ENCODE peak calls at places on chromosome 1, in seven cellular contexts. M is Panc1, J is NCI-H345, O is Calu3, H is neuronal stem cell, S is NCI-H1092, W is activated T-helper 1 cell treated with Interleukin-2 at 50 U/mL for 16 hours. R is an unnamed sample.

GRCh38 chr1:98107256-98107655 is 186.4 kb upstream of the DPYD start:
- DNase-seq in H (no peak), M (no peak), W (no peak), O (no peak), S (no peak), J (no peak), R (no peak)

GRCh38 chr1:145877923-145878486 is 7.7 kb downstream of the ANKRD35 start:
- DNase-seq in O (peak; percentile 68), J (no peak), W (no peak), H (no peak), M (no peak), S (no peak), R (no peak)

GRCh38 chr1:218380125-218380977 is 35.2 kb downstream of the TGFB2 start:
- DNase-seq in W (no peak), S (no peak), H (no peak), O (peak; percentile 76), M (no peak), J (peak; percentile 66), R (no peak)

GRCh38 chr1:18703041-18703621 is 72.5 kb downstream of the PAX7 start:
- DNase-seq in S (no peak), W (no peak), M (no peak), H (no peak), O (no peak), J (peak; percentile 8), R (no peak)

GRCh38 chr1:53706356-53706755 is 32.6 kb downstream of the GLIS1 start:
- DNase-seq in H (no peak), J (no peak), W (no peak), M (no peak), O (no peak), S (no peak), R (no peak)

GRCh38 chr1:157137051-157137772 is 983 bp downstream of the ETV3 start:
- DNase-seq in O (peak; percentile 18), J (no peak), S (no peak), M (no peak), W (no peak), H (no peak), R (no peak)

GRCh38 chr1:155976913-155977606 is 1.3 kb downstream of the ARHGEF2 start:
- DNase-seq in O (no peak), W (no peak), J (no peak), S (no peak), H (no peak), M (no peak), R (no peak)

GRCh38 chr1:160860840-160861505 is 1.7 kb downstream of the CD244 start:
- DNase-seq in W (no peak), H (peak; percentile 24), S (no peak), J (no peak), O (no peak), M (no peak), R (no peak)

GRCh38 chr1:53549781-53550180 is 90.6 kb downstream of the DMRTB1 start:
- DNase-seq in H (no peak), S (no peak), J (no peak), W (no peak), O (no peak), M (no peak), R (no peak)